ENCODE peak calls at places on chromosomes 1 and 21, in four cellular contexts. Z is HL-60, Q is breast epithelium, B is stomach. V is an unnamed sample.

GRCh38 chr1:212608956-212609700 is 567 bp downstream of the ATF3 start:
- DNase-seq in Z (peak), Q (peak), B (peak), V (peak)

GRCh38 chr1:177789956-177790355 is 179.9 kb downstream of the SEC16B start:
- DNase-seq in Z (no peak), Q (no peak), B (no peak), V (no peak)

GRCh38 chr21:43646550-43647260 is 12.6 kb downstream of the HSF2BP start:
- DNase-seq in Z (peak), Q (peak), B (peak), V (peak)

GRCh38 chr1:232468249-232468648 is 161.7 kb downstream of the SIPA1L2 start:
- DNase-seq in Z (no peak), Q (no peak), B (no peak), V (no peak)

GRCh38 chr1:20080441-20081330 is 10.7 kb downstream of the PLA2G5 start:
- DNase-seq in Z (peak), Q (no peak), B (no peak), V (peak)

GRCh38 chr1:199857516-199857915 is 170.0 kb upstream of the NR5A2 start:
- DNase-seq in Z (no peak), Q (no peak), B (no peak), V (no peak)

GRCh38 chr1:21291964-21292363 is 1.7 kb upstream of the ECE1 start:
- DNase-seq in Z (no peak), Q (no peak), B (no peak), V (no peak)

GRCh38 chr1:1433804-1434130 is 1.7 kb upstream of the VWA1 start:
- DNase-seq in Z (peak), Q (no peak), B (peak), V (no peak)

GRCh38 chr1:233025156-233025555 is 74.7 kb downstream of the NTPCR start:
- DNase-seq in Z (peak), Q (peak), B (peak), V (no peak)

GRCh38 chr1:75079535-75080290 is 54.5 kb upstream of the LHX8 start:
- DNase-seq in Z (no peak), Q (no peak), B (no peak), V (no peak)

GRCh38 chr1:225343618-225344017 is 84.2 kb downstream of the LBR start:
- DNase-seq in Z (no peak), Q (no peak), B (no peak), V (no peak)

GRCh38 chr1:154483941-154484803 is 17.8 kb upstream of the TDRD10 start:
- DNase-seq in Z (no peak), Q (no peak), B (peak), V (no peak)

GRCh38 chr1:113027008-113027407 is 46.0 kb upstream of the LRIG2 start:
- DNase-seq in Z (no peak), Q (no peak), B (no peak), V (no peak)

GRCh38 chr1:181469829-181470228 is 13.5 kb upstream of the CACNA1E start:
- DNase-seq in Z (no peak), Q (no peak), B (no peak), V (no peak)

GRCh38 chr1:21072721-21073120 is 104.0 kb downstream of the EIF4G3 start:
- DNase-seq in Z (no peak), Q (no peak), B (no peak), V (no peak)

GRCh38 chr1:78840447-78841251 is 165.9 kb downstream of the ADGRL4 start:
- DNase-seq in Z (no peak), Q (no peak), B (no peak), V (no peak)

GRCh38 chr1:51750729-51751128 is 127.8 kb downstream of the NRDC start:
- DNase-seq in Z (no peak), Q (no peak), B (no peak), V (no peak)

GRCh38 chr21:38937286-38937790 is 131.6 kb downstream of the ETS2 start:
- DNase-seq in Z (no peak), Q (no peak), B (no peak), V (no peak)

GRCh38 chr1:245577396-245578157 is 422.8 kb downstream of the KIF26B start:
- DNase-seq in Z (no peak), Q (no peak), B (no peak), V (no peak)

GRCh38 chr1:85279463-85280080 is 3.1 kb upstream of the BCL10 start:
- DNase-seq in Z (no peak), Q (no peak), B (no peak), V (no peak)

GRCh38 chr1:84108900-84109578 is 35.0 kb upstream of the PRKACB start:
- DNase-seq in Z (no peak), Q (no peak), B (no peak), V (no peak)

GRCh38 chr1:148362930-148363810 is 119.9 kb downstream of the PPIAL4G start:
- DNase-seq in Z (no peak), Q (no peak), B (no peak), V (no peak)

GRCh38 chr1:55215194-55216021 is at the start of gene USP24:
- DNase-seq in Z (peak), Q (peak), B (peak), V (peak)

GRCh38 chr1:111220302-111220890 is 7.1 kb upstream of the CHI3L2 start:
- DNase-seq in Z (no peak), Q (no peak), B (no peak), V (no peak)

GRCh38 chr1:89262643-89263042 is 10.0 kb downstream of the GBP5 start:
- DNase-seq in Z (no peak), Q (no peak), B (no peak), V (no peak)

GRCh38 chr21:37276377-37276776 is 9.2 kb upstream of the VPS26C start:
- DNase-seq in Z (peak), Q (no peak), B (no peak), V (no peak)

GRCh38 chr21:16425297-16425696 is 695.5 kb downstream of the USP25 start:
- DNase-seq in Z (no peak), Q (no peak), B (no peak), V (no peak)

GRCh38 chr21:25496825-25497482 is 110.3 kb downstream of the MRPL39 start:
- DNase-seq in Z (no peak), Q (no peak), B (no peak), V (no peak)

GRCh38 chr1:85484716-85485115 is 19.8 kb upstream of the DDAH1 start:
- DNase-seq in Z (no peak), Q (no peak), B (no peak), V (no peak)

GRCh38 chr1:165603810-165604209 is 27.2 kb upstream of the MGST3 start:
- DNase-seq in Z (no peak), Q (no peak), B (no peak), V (no peak)

GRCh38 chr21:26041441-26042180 is 129.0 kb downstream of the APP start:
- DNase-seq in Z (no peak), Q (no peak), B (no peak), V (no peak)

GRCh38 chr21:28272272-28272992 is 720.2 kb downstream of the LTN1 start:
- DNase-seq in Z (no peak), Q (no peak), B (no peak), V (no peak)

GRCh38 chr1:94543003-94543402 is 1.4 kb upstream of the F3 start:
- DNase-seq in Z (peak), Q (no peak), B (no peak), V (no peak)

GRCh38 chr1:94543893-94544635 is 2.5 kb upstream of the F3 start:
- DNase-seq in Z (no peak), Q (no peak), B (no peak), V (no peak)

GRCh38 chr1:94541175-94542087 is at the start of gene F3:
- DNase-seq in Z (peak), Q (peak), B (peak), V (peak)

GRCh38 chr1:94542088-94542671 is 621 bp upstream of the F3 start:
- DNase-seq in Z (no peak), Q (no peak), B (peak), V (peak)

GRCh38 chr1:94544706-94545490 is 3.3 kb upstream of the F3 start:
- DNase-seq in Z (no peak), Q (no peak), B (no peak), V (no peak)
- TF ChIP-seq POLR2AphosphoS5 in Z (no peak), Q (no peak), B (peak), V (peak)

DNA sequence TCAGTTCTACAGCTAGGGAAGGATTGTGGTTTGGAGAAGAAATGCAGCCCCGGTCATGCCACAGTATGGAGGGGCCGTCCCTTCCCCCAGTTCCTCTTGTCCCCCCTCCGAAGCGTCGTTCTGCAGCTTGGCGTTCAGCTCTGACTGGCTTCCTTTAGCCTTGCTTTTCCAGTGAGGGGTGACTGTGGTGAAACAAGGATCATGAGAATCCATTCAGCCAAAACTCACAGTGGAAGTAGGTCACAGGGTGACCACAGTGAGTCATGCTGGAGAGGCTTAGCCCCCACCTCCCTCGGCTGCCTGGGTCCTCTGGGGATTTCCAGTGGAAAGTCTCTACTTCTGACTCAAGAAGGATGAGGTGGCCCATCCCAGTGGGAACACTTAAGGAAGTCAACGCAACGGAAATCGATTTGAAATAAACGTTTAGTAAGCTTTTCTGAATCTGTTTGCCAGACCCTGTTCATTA is 37.3 kb upstream of the COL6A2 start:
- DNase-seq in Z (no peak), Q (peak), B (peak), V (peak)
- TF ChIP-seq POLR2AphosphoS5 in Z (no peak), Q (peak), B (peak), V (peak)

GRCh38 chr1:26122988-26123973 is 11.7 kb downstream of the PDIK1L start:
- DNase-seq in Z (no peak), Q (no peak), B (no peak), V (no peak)
- TF ChIP-seq POLR2AphosphoS5 in Z (no peak), Q (no peak), B (no peak), V (no peak)

GRCh38 chr1:16146888-16147614 is 8.8 kb downstream of the EPHA2 start:
- DNase-seq in Z (no peak), Q (no peak), B (no peak), V (no peak)
- TF ChIP-seq POLR2AphosphoS5 in Z (no peak), Q (no peak), B (no peak), V (no peak)

GRCh38 chr1:23251812-23252211 is 34.5 kb upstream of the HTR1D start:
- DNase-seq in Z (no peak), Q (no peak), B (no peak), V (no peak)
- TF ChIP-seq POLR2AphosphoS5 in Z (no peak), Q (no peak), B (no peak), V (no peak)

GRCh38 chr1:215567491-215568286 is 585 bp downstream of the KCTD3 start:
- DNase-seq in Z (peak), Q (peak), B (no peak), V (peak)

GRCh38 chr1:215568287-215568692 is 1.2 kb downstream of the KCTD3 start:
- DNase-seq in Z (peak), Q (peak), B (no peak), V (peak)

GRCh38 chr1:215569987-215570824 is 3.1 kb downstream of the KCTD3 start:
- DNase-seq in Z (no peak), Q (no peak), B (no peak), V (no peak)

GRCh38 chr1:215566556-215567490 is at the start of gene KCTD3:
- DNase-seq in Z (peak), Q (peak), B (peak), V (peak)
- TF ChIP-seq POLR2AphosphoS5 in Z (peak), Q (peak), B (peak), V (peak)

GRCh38 chr1:9319208-9319788 is 26.6 kb downstream of the SPSB1 start:
- DNase-seq in Z (no peak), Q (no peak), B (no peak), V (no peak)

GRCh38 chr1:9316080-9316444 is 23.4 kb downstream of the SPSB1 start:
- DNase-seq in Z (no peak), Q (no peak), B (no peak), V (no peak)

GRCh38 chr1:9316512-9316911 is 23.8 kb downstream of the SPSB1 start:
- DNase-seq in Z (no peak), Q (no peak), B (no peak), V (no peak)

GRCh38 chr1:9317072-9317471 is 24.4 kb downstream of the SPSB1 start:
- DNase-seq in Z (no peak), Q (no peak), B (no peak), V (no peak)

DNA sequence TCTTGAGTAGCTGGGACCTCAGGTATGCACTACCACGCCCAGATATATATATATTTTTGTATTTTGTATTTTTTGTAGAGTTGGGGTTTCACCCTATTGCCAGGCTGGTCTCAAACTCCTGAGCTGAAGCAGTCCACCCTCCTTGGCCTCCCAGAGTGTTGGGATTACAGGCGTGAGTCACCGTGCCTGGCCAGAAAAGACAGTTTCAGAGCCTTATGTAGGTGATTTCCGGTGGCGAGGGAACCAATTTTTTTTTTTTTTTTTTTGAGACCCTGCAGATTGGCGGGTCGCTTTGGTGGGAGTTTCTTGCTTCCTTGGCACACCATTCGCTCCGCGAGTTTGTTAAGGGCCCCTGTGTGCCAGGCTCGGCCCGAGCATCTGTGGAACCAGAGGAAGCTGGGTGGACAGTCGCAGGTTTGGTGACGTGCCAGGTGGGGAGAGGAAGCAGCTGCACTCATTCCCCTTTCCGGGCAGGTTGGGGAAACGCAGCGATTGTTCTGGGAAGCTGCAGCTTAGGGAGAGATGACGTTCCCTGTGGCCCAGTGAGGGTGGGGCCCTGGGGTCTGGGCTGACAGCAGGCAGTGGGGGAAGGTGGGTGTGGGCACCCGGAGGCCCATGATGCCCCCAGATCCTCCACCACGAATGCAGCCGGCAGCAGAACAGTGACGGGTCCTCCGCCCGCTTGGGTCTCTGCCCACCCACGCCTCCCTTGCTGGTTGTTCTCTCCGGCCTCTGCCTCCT is 25.1 kb downstream of the SPSB1 start:
- DNase-seq in Z (no peak), Q (peak), B (no peak), V (peak)
- TF ChIP-seq POLR2AphosphoS5 in Z (no peak), Q (peak), B (no peak), V (no peak)

GRCh38 chr21:45542242-45542666 is at the start of gene SLC19A1:
- DNase-seq in Z (peak), Q (peak), B (peak), V (peak)
- TF ChIP-seq POLR2AphosphoS5 in Z (no peak), Q (no peak), B (no peak), V (no peak)